ENCODE peak calls at places on chromosomes 4 and X, in six cellular contexts. E is stimulated activated CD4-positive, alpha-beta T cell treated with anti-CD3 and anti-CD28 coated beads, Interleukin-1b, Interleukin-23, amount 100 ng/mL, for 24 hours; A is GM13976; K is HTR-8/SVneo; J is dermis microvascular lymphatic vessel endothelial cell; V is fibroblast of lung. P is an unnamed sample.

GRCh38 chr4:2865381-2865780 is 21.7 kb downstream of the ADD1 start:
- DNase-seq in A (no peak), E (no peak), J (no peak), K (no peak), V (peak), P (no peak)

GRCh38 chr4:53633608-53634007 is 42.3 kb upstream of the LNX1 start:
- DNase-seq in A (no peak), V (no peak), E (no peak), J (no peak), K (no peak), P (no peak)

GRCh38 chr4:147822128-147822527 is 90.2 kb downstream of the ARHGAP10 start:
- DNase-seq in A (no peak), E (no peak), K (no peak), J (no peak), V (peak), P (no peak)

GRCh38 chr4:10491420-10491819 is 34.2 kb upstream of the ZNF518B start:
- DNase-seq in K (no peak), J (no peak), E (no peak), A (no peak), V (no peak), P (no peak)

GRCh38 chr4:59814402-59814801 is 1385.7 kb upstream of the ADGRL3 start:
- DNase-seq in K (no peak), E (no peak), A (no peak), J (no peak), V (no peak), P (no peak)

GRCh38 chr4:54746228-54746627 is 88.5 kb downstream of the KIT start:
- DNase-seq in V (peak), K (no peak), J (no peak), E (no peak), A (no peak), P (no peak)

GRCh38 chr4:47855350-47855749 is 17.5 kb upstream of the CORIN start:
- DNase-seq in K (no peak), J (no peak), E (no peak), A (no peak), V (peak), P (no peak)

GRCh38 chr4:1501754-1502500 is 95.7 kb upstream of the NKX1-1 start:
- DNase-seq in J (no peak), K (no peak), A (no peak), V (no peak), E (no peak), P (no peak)

GRCh38 chr4:148164529-148164928 is 277.7 kb downstream of the NR3C2 start:
- DNase-seq in J (no peak), K (no peak), E (no peak), V (no peak), A (no peak), P (no peak)

GRCh38 chr4:82989567-82990429 is 20.8 kb downstream of the LIN54 start:
- DNase-seq in V (peak), E (no peak), J (no peak), A (peak), K (no peak), P (no peak)

GRCh38 chrX:120450163-120450562 is 18.9 kb downstream of the LAMP2 start:
- DNase-seq in K (no peak), A (peak), J (no peak), E (no peak), V (no peak), P (no peak)

GRCh38 chrX:650274-650673 is 19.7 kb downstream of the SHOX start:
- DNase-seq in V (no peak), J (no peak), A (no peak), E (no peak), K (no peak), P (no peak)

GRCh38 chrX:41875142-41875541 is 48.2 kb downstream of the CASK start:
- DNase-seq in V (peak), A (no peak), E (no peak), J (no peak), K (no peak), P (no peak)

GRCh38 chrX:110021180-110022022 is 18.5 kb downstream of the TMEM164 start:
- DNase-seq in E (no peak), A (no peak), V (peak), K (no peak), J (peak), P (no peak)

GRCh38 chr4:118322831-118323502 is 29.8 kb downstream of the PRSS12 start:
- DNase-seq in A (no peak), V (no peak), E (no peak), J (no peak), K (no peak), P (no peak)

GRCh38 chrX:109782994-109783711 is 50.1 kb upstream of the ACSL4 start:
- DNase-seq in K (no peak), V (no peak), J (no peak), E (no peak), A (peak), P (no peak)

GRCh38 chr4:153452661-153453378 is 13.3 kb upstream of the TMEM131L start:
- DNase-seq in A (no peak), J (no peak), K (no peak), V (no peak), E (no peak), P (no peak)

GRCh38 chrX:13902406-13902805 is 85.5 kb upstream of the GPM6B start:
- DNase-seq in V (no peak), K (no peak), A (no peak), E (no peak), J (no peak), P (no peak)

GRCh38 chr4:154489558-154490260 is 1.9 kb downstream of the DCHS2 start:
- DNase-seq in K (no peak), E (no peak), V (no peak), A (peak), J (no peak), P (no peak)

GRCh38 chr4:70903282-70903603 is 1.1 kb downstream of the MOB1B start:
- DNase-seq in E (no peak), A (no peak), K (no peak), J (no peak), V (peak), P (no peak)

GRCh38 chr4:168585168-168586091 is 88.6 kb downstream of the PALLD start:
- DNase-seq in J (peak), E (no peak), K (peak), A (peak), V (peak), P (peak)

GRCh38 chr4:151031831-151032605 is 16.9 kb upstream of the LRBA start:
- DNase-seq in A (peak), E (no peak), V (peak), J (peak), K (peak), P (no peak)

GRCh38 chr4:165131247-165131832 is 18.7 kb upstream of the TMEM192 start:
- DNase-seq in A (peak), K (peak), J (peak), E (peak), V (peak), P (peak)

GRCh38 chrX:13776387-13776786 is 40.5 kb downstream of the GPM6B start:
- DNase-seq in K (no peak), V (no peak), J (no peak), A (no peak), E (no peak), P (no peak)

GRCh38 chr4:3628868-3629175 is 96.6 kb upstream of the LRPAP1 start:
- DNase-seq in E (no peak), V (no peak), A (no peak), J (no peak), K (no peak), P (no peak)

GRCh38 chr4:680931-681645 is 6.7 kb downstream of the MYL5 start:
- DNase-seq in E (no peak), K (no peak), A (peak), J (no peak), V (no peak), P (no peak)

GRCh38 chr4:186685744-186686143 is 37.9 kb downstream of the FAT1 start:
- DNase-seq in E (no peak), A (no peak), J (no peak), V (peak), K (peak), P (peak)

GRCh38 chrX:100748133-100748532 is 16.2 kb upstream of the SYTL4 start:
- DNase-seq in E (no peak), J (peak), V (no peak), A (no peak), K (no peak), P (peak)

GRCh38 chr4:39469429-39470077 is 10.7 kb downstream of the LIAS start:
- DNase-seq in A (peak), K (peak), J (peak), E (no peak), V (peak), P (peak)

GRCh38 chr4:86909540-86909939 is 17.3 kb upstream of the C4orf36 start:
- DNase-seq in J (no peak), K (no peak), A (no peak), E (no peak), V (no peak), P (no peak)

GRCh38 chr4:187172340-187172761 is 448.7 kb upstream of the FAT1 start:
- DNase-seq in V (peak), K (no peak), E (no peak), A (no peak), J (no peak), P (no peak)

P was measured in HCT116.